ENCODE peak calls at places on chromosomes 5 and 9, in eight cellular contexts. One of them, this sample, is unnamed.

GRCh38 chr9:34376596-34377401 is at the start of gene MYORG:
- DNase-seq in tibial artery: peak
- DNase-seq in GM13977: peak
- DNase-seq in RWPE1: peak
- DNase-seq in mucosa of descending colon: peak
- DNase-seq in heart left ventricle: peak
- DNase-seq in AG04450: peak
- DNase-seq in lung: peak
- DNase-seq in this sample: peak

GRCh38 chr5:157951673-157952373 is 92.9 kb upstream of the CLINT1 start:
- DNase-seq in mucosa of descending colon: no peak
- DNase-seq in heart left ventricle: no peak
- DNase-seq in lung: no peak
- DNase-seq in GM13977: no peak
- DNase-seq in RWPE1: no peak
- DNase-seq in tibial artery: no peak
- DNase-seq in AG04450: no peak
- DNase-seq in this sample: no peak

GRCh38 chr9:79611091-79611614 is 39.4 kb downstream of the TLE4 start:
- DNase-seq in tibial artery: no peak
- DNase-seq in heart left ventricle: no peak
- DNase-seq in lung: no peak
- DNase-seq in RWPE1: no peak
- DNase-seq in GM13977: no peak
- DNase-seq in mucosa of descending colon: no peak
- DNase-seq in AG04450: peak
- DNase-seq in this sample: no peak

GRCh38 chr9:89601856-89602562 is 2.8 kb upstream of the GADD45G start:
- DNase-seq in mucosa of descending colon: no peak
- DNase-seq in GM13977: no peak
- DNase-seq in tibial artery: no peak
- DNase-seq in lung: no peak
- DNase-seq in heart left ventricle: no peak
- DNase-seq in RWPE1: no peak
- DNase-seq in AG04450: no peak
- DNase-seq in this sample: no peak

GRCh38 chr5:37696190-37697021 is 143.4 kb downstream of the GDNF start:
- DNase-seq in GM13977: no peak
- DNase-seq in mucosa of descending colon: no peak
- DNase-seq in RWPE1: peak
- DNase-seq in heart left ventricle: no peak
- DNase-seq in AG04450: no peak
- DNase-seq in tibial artery: no peak
- DNase-seq in lung: no peak
- DNase-seq in this sample: no peak

GRCh38 chr5:98372351-98372750 is 401.1 kb upstream of the RGMB start:
- DNase-seq in tibial artery: no peak
- DNase-seq in mucosa of descending colon: no peak
- DNase-seq in GM13977: no peak
- DNase-seq in AG04450: peak
- DNase-seq in heart left ventricle: no peak
- DNase-seq in lung: no peak
- DNase-seq in RWPE1: no peak
- DNase-seq in this sample: no peak

GRCh38 chr9:80040457-80040856 is 468.7 kb downstream of the TLE4 start:
- DNase-seq in heart left ventricle: no peak
- DNase-seq in mucosa of descending colon: no peak
- DNase-seq in GM13977: no peak
- DNase-seq in lung: no peak
- DNase-seq in RWPE1: no peak
- DNase-seq in tibial artery: no peak
- DNase-seq in AG04450: no peak
- DNase-seq in this sample: no peak

GRCh38 chr5:175873090-175873454 is 1.7 kb downstream of the CPLX2 start:
- DNase-seq in RWPE1: no peak
- DNase-seq in AG04450: no peak
- DNase-seq in GM13977: peak
- DNase-seq in mucosa of descending colon: no peak
- DNase-seq in lung: no peak
- DNase-seq in heart left ventricle: no peak
- DNase-seq in tibial artery: no peak
- DNase-seq in this sample: peak

GRCh38 chr5:68467791-68468190 is 252.2 kb downstream of the PIK3R1 start:
- DNase-seq in GM13977: no peak
- DNase-seq in mucosa of descending colon: peak
- DNase-seq in heart left ventricle: no peak
- DNase-seq in lung: no peak
- DNase-seq in tibial artery: no peak
- DNase-seq in AG04450: no peak
- DNase-seq in RWPE1: no peak
- DNase-seq in this sample: no peak

GRCh38 chr5:99104538-99105132 is 175.8 kb upstream of the CHD1 start:
- DNase-seq in AG04450: peak
- DNase-seq in lung: no peak
- DNase-seq in heart left ventricle: no peak
- DNase-seq in RWPE1: peak
- DNase-seq in GM13977: no peak
- DNase-seq in mucosa of descending colon: no peak
- DNase-seq in tibial artery: no peak
- DNase-seq in this sample: peak

GRCh38 chr9:15618540-15619331 is 65.9 kb downstream of the CCDC171 start:
- DNase-seq in heart left ventricle: no peak
- DNase-seq in GM13977: no peak
- DNase-seq in AG04450: no peak
- DNase-seq in lung: no peak
- DNase-seq in RWPE1: no peak
- DNase-seq in tibial artery: no peak
- DNase-seq in mucosa of descending colon: no peak
- DNase-seq in this sample: no peak

GRCh38 chr9:15617782-15618181 is 64.9 kb downstream of the CCDC171 start:
- DNase-seq in lung: no peak
- DNase-seq in mucosa of descending colon: no peak
- DNase-seq in heart left ventricle: no peak
- DNase-seq in GM13977: no peak
- DNase-seq in RWPE1: no peak
- DNase-seq in tibial artery: no peak
- DNase-seq in AG04450: no peak
- DNase-seq in this sample: no peak

GRCh38 chr9:15622596-15622995 is 69.8 kb downstream of the CCDC171 start:
- DNase-seq in lung: no peak
- DNase-seq in GM13977: no peak
- DNase-seq in AG04450: no peak
- DNase-seq in mucosa of descending colon: no peak
- DNase-seq in tibial artery: no peak
- DNase-seq in RWPE1: no peak
- DNase-seq in heart left ventricle: no peak
- DNase-seq in this sample: no peak
- TF ChIP-seq CTCF in lung: no peak
- TF ChIP-seq CTCF in GM13977: peak
- TF ChIP-seq CTCF in AG04450: peak
- TF ChIP-seq CTCF in mucosa of descending colon: no peak
- TF ChIP-seq CTCF in tibial artery: no peak
- TF ChIP-seq CTCF in RWPE1: peak
- TF ChIP-seq CTCF in heart left ventricle: no peak
- TF ChIP-seq CTCF in this sample: peak

GRCh38 chr5:78361226-78361993 is 993 bp downstream of the SCAMP1 start:
- DNase-seq in GM13977: peak
- DNase-seq in RWPE1: peak
- DNase-seq in AG04450: no peak
- DNase-seq in heart left ventricle: peak
- DNase-seq in lung: peak
- DNase-seq in tibial artery: peak
- DNase-seq in mucosa of descending colon: peak
- DNase-seq in this sample: no peak
- TF ChIP-seq CTCF in GM13977: no peak
- TF ChIP-seq CTCF in RWPE1: peak
- TF ChIP-seq CTCF in AG04450: peak
- TF ChIP-seq CTCF in heart left ventricle: peak
- TF ChIP-seq CTCF in lung: no peak
- TF ChIP-seq CTCF in tibial artery: no peak
- TF ChIP-seq CTCF in mucosa of descending colon: no peak
- TF ChIP-seq CTCF in this sample: no peak

GRCh38 chr5:164253764-164254163 is 748.3 kb downstream of the MAT2B start:
- DNase-seq in AG04450: no peak
- DNase-seq in lung: no peak
- DNase-seq in mucosa of descending colon: no peak
- DNase-seq in heart left ventricle: no peak
- DNase-seq in tibial artery: no peak
- DNase-seq in RWPE1: no peak
- DNase-seq in GM13977: no peak
- DNase-seq in this sample: no peak

GRCh38 chr5:164256351-164256750 is 750.9 kb downstream of the MAT2B start:
- DNase-seq in lung: no peak
- DNase-seq in AG04450: no peak
- DNase-seq in mucosa of descending colon: no peak
- DNase-seq in RWPE1: peak
- DNase-seq in GM13977: no peak
- DNase-seq in heart left ventricle: no peak
- DNase-seq in tibial artery: no peak
- DNase-seq in this sample: no peak

GRCh38 chr5:164256954-164257353 is 751.5 kb downstream of the MAT2B start:
- DNase-seq in heart left ventricle: no peak
- DNase-seq in lung: no peak
- DNase-seq in mucosa of descending colon: no peak
- DNase-seq in AG04450: no peak
- DNase-seq in GM13977: no peak
- DNase-seq in RWPE1: no peak
- DNase-seq in tibial artery: no peak
- DNase-seq in this sample: no peak

GRCh38 chr5:164255598-164256213 is 750.3 kb downstream of the MAT2B start:
- DNase-seq in heart left ventricle: no peak
- DNase-seq in AG04450: no peak
- DNase-seq in GM13977: no peak
- DNase-seq in RWPE1: no peak
- DNase-seq in lung: no peak
- DNase-seq in tibial artery: no peak
- DNase-seq in mucosa of descending colon: no peak
- DNase-seq in this sample: no peak
- TF ChIP-seq CTCF in heart left ventricle: no peak
- TF ChIP-seq CTCF in AG04450: no peak
- TF ChIP-seq CTCF in GM13977: no peak
- TF ChIP-seq CTCF in RWPE1: no peak
- TF ChIP-seq CTCF in lung: no peak
- TF ChIP-seq CTCF in tibial artery: no peak
- TF ChIP-seq CTCF in mucosa of descending colon: no peak
- TF ChIP-seq CTCF in this sample: no peak

GRCh38 chr5:86951761-86952160 is 315.9 kb upstream of the RASA1 start:
- DNase-seq in heart left ventricle: no peak
- DNase-seq in GM13977: no peak
- DNase-seq in tibial artery: no peak
- DNase-seq in AG04450: no peak
- DNase-seq in RWPE1: no peak
- DNase-seq in lung: no peak
- DNase-seq in mucosa of descending colon: no peak
- DNase-seq in this sample: no peak
- TF ChIP-seq CTCF in heart left ventricle: no peak
- TF ChIP-seq CTCF in GM13977: no peak
- TF ChIP-seq CTCF in tibial artery: no peak
- TF ChIP-seq CTCF in AG04450: no peak
- TF ChIP-seq CTCF in RWPE1: no peak
- TF ChIP-seq CTCF in lung: no peak
- TF ChIP-seq CTCF in mucosa of descending colon: no peak
- TF ChIP-seq CTCF in this sample: no peak

GRCh38 chr5:61163905-61164304 is 1.6 kb upstream of the SMIM15 start:
- DNase-seq in heart left ventricle: no peak
- DNase-seq in GM13977: no peak
- DNase-seq in mucosa of descending colon: no peak
- DNase-seq in lung: no peak
- DNase-seq in tibial artery: no peak
- DNase-seq in AG04450: no peak
- DNase-seq in RWPE1: no peak
- DNase-seq in this sample: no peak

GRCh38 chr5:61159841-61160240 is 2.4 kb downstream of the SMIM15 start:
- DNase-seq in RWPE1: no peak
- DNase-seq in lung: no peak
- DNase-seq in tibial artery: no peak
- DNase-seq in heart left ventricle: no peak
- DNase-seq in AG04450: no peak
- DNase-seq in mucosa of descending colon: no peak
- DNase-seq in GM13977: no peak
- DNase-seq in this sample: no peak

GRCh38 chr5:61160497-61160896 is 1.8 kb downstream of the SMIM15 start:
- DNase-seq in lung: no peak
- DNase-seq in mucosa of descending colon: no peak
- DNase-seq in RWPE1: no peak
- DNase-seq in heart left ventricle: no peak
- DNase-seq in tibial artery: no peak
- DNase-seq in GM13977: no peak
- DNase-seq in AG04450: no peak
- DNase-seq in this sample: no peak

GRCh38 chr5:61162832-61163567 is 732 bp upstream of the SMIM15 start:
- DNase-seq in tibial artery: no peak
- DNase-seq in lung: no peak
- DNase-seq in GM13977: peak
- DNase-seq in AG04450: no peak
- DNase-seq in RWPE1: peak
- DNase-seq in heart left ventricle: peak
- DNase-seq in mucosa of descending colon: no peak
- DNase-seq in this sample: peak

DNA sequence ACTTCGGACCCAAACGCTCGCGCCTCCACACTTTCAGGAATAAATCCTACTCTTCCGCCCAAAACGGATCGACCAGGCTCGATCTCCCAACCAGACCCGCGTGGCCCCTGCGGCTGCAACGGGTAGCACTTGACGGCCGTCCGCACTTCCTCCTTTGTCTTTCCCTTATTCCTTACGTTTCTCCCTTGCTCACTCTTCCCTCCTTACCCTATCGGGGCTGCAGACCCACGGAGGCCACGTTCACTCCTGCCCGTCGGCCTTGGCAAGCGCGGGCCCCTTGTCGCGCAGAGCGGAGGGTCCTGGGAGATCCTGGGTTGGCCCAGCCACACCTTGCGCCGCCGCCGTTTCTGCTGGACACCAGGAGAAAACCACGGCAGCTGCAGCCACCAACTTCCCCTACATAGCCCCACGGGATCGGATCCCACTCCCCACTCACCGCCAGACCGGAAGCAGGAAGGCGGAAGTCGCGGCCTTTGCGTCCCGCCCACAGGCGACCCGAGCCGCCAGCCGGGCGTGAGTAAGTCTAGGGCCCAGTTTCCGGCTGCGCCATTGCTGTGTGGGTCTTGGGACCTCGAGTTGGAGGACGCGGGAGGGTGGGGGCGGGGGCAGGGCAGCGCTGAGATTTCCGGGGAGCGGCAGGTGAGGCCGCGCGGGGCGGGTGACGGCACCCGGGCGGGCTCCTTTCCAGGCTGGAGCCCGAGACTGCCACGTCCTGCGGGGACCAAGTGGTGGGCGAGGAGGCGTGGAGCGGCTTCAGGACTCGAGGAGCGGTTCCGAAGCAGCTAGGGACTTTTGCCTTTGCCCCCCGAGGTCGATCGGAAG is at the start of gene SMIM15:
- DNase-seq in tibial artery: peak
- DNase-seq in GM13977: peak
- DNase-seq in mucosa of descending colon: peak
- DNase-seq in lung: peak
- DNase-seq in heart left ventricle: peak
- DNase-seq in RWPE1: peak
- DNase-seq in AG04450: peak
- DNase-seq in this sample: peak
- TF ChIP-seq CTCF in tibial artery: no peak
- TF ChIP-seq CTCF in GM13977: no peak
- TF ChIP-seq CTCF in mucosa of descending colon: no peak
- TF ChIP-seq CTCF in lung: no peak
- TF ChIP-seq CTCF in heart left ventricle: no peak
- TF ChIP-seq CTCF in RWPE1: no peak
- TF ChIP-seq CTCF in AG04450: no peak
- TF ChIP-seq CTCF in this sample: no peak

This sample was measured in GM10248.